ENCODE peak calls at places on chromosomes 13 and 19, in nine cellular contexts. One of them, this sample, is unnamed.

GRCh38 chr13:24680921-24681585 is 845 bp downstream of the ATP12A start:
- DNase-seq in nucleus accumbens: no peak
- DNase-seq in CD14-positive monocyte: no peak
- DNase-seq in osteocyte: no peak
- DNase-seq in immature natural killer cell: no peak
- DNase-seq in RPMI7951: no peak
- DNase-seq in A172: no peak
- DNase-seq in activated naive CD8-positive, alpha-beta T cell treated with anti-CD3 and anti-CD28 coated beads for 36 hours: no peak
- DNase-seq in T-helper 2 cell: no peak
- DNase-seq in this sample: no peak

GRCh38 chr19:3366761-3367571 is 583 bp downstream of the NFIC start:
- DNase-seq in CD14-positive monocyte: no peak
- DNase-seq in A172: peak; percentile 46
- DNase-seq in activated naive CD8-positive, alpha-beta T cell treated with anti-CD3 and anti-CD28 coated beads for 36 hours: peak; percentile 29
- DNase-seq in nucleus accumbens: peak; percentile 31
- DNase-seq in osteocyte: no peak
- DNase-seq in T-helper 2 cell: no peak
- DNase-seq in immature natural killer cell: no peak
- DNase-seq in RPMI7951: peak; percentile 29
- DNase-seq in this sample: no peak

GRCh38 chr19:46492841-46493235 is 2.8 kb downstream of the PNMA8B start:
- DNase-seq in nucleus accumbens: no peak
- DNase-seq in osteocyte: no peak
- DNase-seq in CD14-positive monocyte: no peak
- DNase-seq in A172: no peak
- DNase-seq in T-helper 2 cell: no peak
- DNase-seq in RPMI7951: no peak
- DNase-seq in activated naive CD8-positive, alpha-beta T cell treated with anti-CD3 and anti-CD28 coated beads for 36 hours: no peak
- DNase-seq in immature natural killer cell: no peak
- DNase-seq in this sample: no peak

GRCh38 chr19:55720214-55720746 is 17.9 kb downstream of the NLRP9 start:
- DNase-seq in T-helper 2 cell: no peak
- DNase-seq in immature natural killer cell: no peak
- DNase-seq in A172: no peak
- DNase-seq in activated naive CD8-positive, alpha-beta T cell treated with anti-CD3 and anti-CD28 coated beads for 36 hours: no peak
- DNase-seq in osteocyte: no peak
- DNase-seq in CD14-positive monocyte: no peak
- DNase-seq in nucleus accumbens: no peak
- DNase-seq in RPMI7951: no peak
- DNase-seq in this sample: no peak

GRCh38 chr13:24459234-24459633 is 53.3 kb downstream of the PARP4 start:
- DNase-seq in immature natural killer cell: no peak
- DNase-seq in CD14-positive monocyte: no peak
- DNase-seq in RPMI7951: peak; percentile 11
- DNase-seq in osteocyte: no peak
- DNase-seq in nucleus accumbens: no peak
- DNase-seq in activated naive CD8-positive, alpha-beta T cell treated with anti-CD3 and anti-CD28 coated beads for 36 hours: peak; percentile 10
- DNase-seq in A172: no peak
- DNase-seq in T-helper 2 cell: no peak
- DNase-seq in this sample: no peak

GRCh38 chr13:58097831-58098230 is 466.3 kb downstream of the PCDH17 start:
- DNase-seq in T-helper 2 cell: no peak
- DNase-seq in nucleus accumbens: no peak
- DNase-seq in CD14-positive monocyte: no peak
- DNase-seq in activated naive CD8-positive, alpha-beta T cell treated with anti-CD3 and anti-CD28 coated beads for 36 hours: no peak
- DNase-seq in RPMI7951: no peak
- DNase-seq in A172: peak; percentile 5
- DNase-seq in immature natural killer cell: no peak
- DNase-seq in osteocyte: no peak
- DNase-seq in this sample: no peak

GRCh38 chr13:20815469-20815868 is 41.7 kb upstream of the EEF1AKMT1 start:
- DNase-seq in CD14-positive monocyte: no peak
- DNase-seq in A172: peak; percentile 5
- DNase-seq in immature natural killer cell: no peak
- DNase-seq in RPMI7951: no peak
- DNase-seq in activated naive CD8-positive, alpha-beta T cell treated with anti-CD3 and anti-CD28 coated beads for 36 hours: no peak
- DNase-seq in T-helper 2 cell: no peak
- DNase-seq in osteocyte: no peak
- DNase-seq in nucleus accumbens: no peak
- DNase-seq in this sample: no peak

GRCh38 chr13:38759390-38759789 is 72.5 kb downstream of the FREM2 start:
- DNase-seq in nucleus accumbens: no peak
- DNase-seq in activated naive CD8-positive, alpha-beta T cell treated with anti-CD3 and anti-CD28 coated beads for 36 hours: no peak
- DNase-seq in immature natural killer cell: no peak
- DNase-seq in T-helper 2 cell: no peak
- DNase-seq in A172: no peak
- DNase-seq in CD14-positive monocyte: no peak
- DNase-seq in osteocyte: no peak
- DNase-seq in RPMI7951: no peak
- DNase-seq in this sample: no peak

GRCh38 chr13:26017196-26017921 is 34.5 kb downstream of the SHISA2 start:
- DNase-seq in A172: no peak
- DNase-seq in CD14-positive monocyte: no peak
- DNase-seq in osteocyte: no peak
- DNase-seq in T-helper 2 cell: no peak
- DNase-seq in immature natural killer cell: no peak
- DNase-seq in nucleus accumbens: peak; percentile 43
- DNase-seq in activated naive CD8-positive, alpha-beta T cell treated with anti-CD3 and anti-CD28 coated beads for 36 hours: peak; percentile 15
- DNase-seq in RPMI7951: no peak
- DNase-seq in this sample: peak; percentile 39

GRCh38 chr13:21139374-21139773 is 37.0 kb downstream of the SKA3 start:
- DNase-seq in activated naive CD8-positive, alpha-beta T cell treated with anti-CD3 and anti-CD28 coated beads for 36 hours: no peak
- DNase-seq in nucleus accumbens: no peak
- DNase-seq in T-helper 2 cell: no peak
- DNase-seq in immature natural killer cell: no peak
- DNase-seq in osteocyte: peak; percentile 36
- DNase-seq in A172: no peak
- DNase-seq in RPMI7951: no peak
- DNase-seq in CD14-positive monocyte: no peak
- DNase-seq in this sample: no peak

GRCh38 chr13:31742102-31742695 is 2.9 kb downstream of the RXFP2 start:
- DNase-seq in CD14-positive monocyte: peak; percentile 55
- DNase-seq in T-helper 2 cell: peak; percentile 30
- DNase-seq in activated naive CD8-positive, alpha-beta T cell treated with anti-CD3 and anti-CD28 coated beads for 36 hours: peak; percentile 41
- DNase-seq in RPMI7951: peak; percentile 74
- DNase-seq in immature natural killer cell: peak; percentile 57
- DNase-seq in A172: peak; percentile 55
- DNase-seq in osteocyte: no peak
- DNase-seq in nucleus accumbens: peak; percentile 47
- DNase-seq in this sample: peak; percentile 23

GRCh38 chr13:30908416-30908980 is 2.4 kb downstream of the MEDAG start:
- DNase-seq in osteocyte: no peak
- DNase-seq in RPMI7951: peak; percentile 84
- DNase-seq in nucleus accumbens: no peak
- DNase-seq in A172: no peak
- DNase-seq in activated naive CD8-positive, alpha-beta T cell treated with anti-CD3 and anti-CD28 coated beads for 36 hours: no peak
- DNase-seq in CD14-positive monocyte: no peak
- DNase-seq in immature natural killer cell: no peak
- DNase-seq in T-helper 2 cell: no peak
- DNase-seq in this sample: no peak

GRCh38 chr19:10173527-10173926 is 21.2 kb downstream of the DNMT1 start:
- DNase-seq in A172: peak; percentile 56
- DNase-seq in CD14-positive monocyte: no peak
- DNase-seq in osteocyte: no peak
- DNase-seq in activated naive CD8-positive, alpha-beta T cell treated with anti-CD3 and anti-CD28 coated beads for 36 hours: no peak
- DNase-seq in nucleus accumbens: no peak
- DNase-seq in T-helper 2 cell: no peak
- DNase-seq in immature natural killer cell: no peak
- DNase-seq in RPMI7951: peak; percentile 29
- DNase-seq in this sample: no peak

GRCh38 chr13:48819376-48819775 is 156.3 kb upstream of the FNDC3A start:
- DNase-seq in osteocyte: no peak
- DNase-seq in activated naive CD8-positive, alpha-beta T cell treated with anti-CD3 and anti-CD28 coated beads for 36 hours: no peak
- DNase-seq in CD14-positive monocyte: no peak
- DNase-seq in immature natural killer cell: no peak
- DNase-seq in A172: no peak
- DNase-seq in RPMI7951: no peak
- DNase-seq in nucleus accumbens: no peak
- DNase-seq in T-helper 2 cell: no peak
- DNase-seq in this sample: no peak

GRCh38 chr13:48533207-48533499 is 273 bp upstream of the RCBTB2 start:
- DNase-seq in A172: no peak
- DNase-seq in nucleus accumbens: peak; percentile 48
- DNase-seq in activated naive CD8-positive, alpha-beta T cell treated with anti-CD3 and anti-CD28 coated beads for 36 hours: no peak
- DNase-seq in RPMI7951: no peak
- DNase-seq in immature natural killer cell: no peak
- DNase-seq in T-helper 2 cell: no peak
- DNase-seq in osteocyte: no peak
- DNase-seq in CD14-positive monocyte: no peak
- DNase-seq in this sample: no peak

GRCh38 chr13:22175815-22176214 is 504.9 kb downstream of the FGF9 start:
- DNase-seq in activated naive CD8-positive, alpha-beta T cell treated with anti-CD3 and anti-CD28 coated beads for 36 hours: no peak
- DNase-seq in RPMI7951: no peak
- DNase-seq in T-helper 2 cell: no peak
- DNase-seq in A172: no peak
- DNase-seq in CD14-positive monocyte: no peak
- DNase-seq in nucleus accumbens: no peak
- DNase-seq in osteocyte: no peak
- DNase-seq in immature natural killer cell: no peak
- DNase-seq in this sample: no peak

GRCh38 chr19:10044390-10044789 is 31.1 kb downstream of the RDH8 start:
- DNase-seq in immature natural killer cell: no peak
- DNase-seq in A172: no peak
- DNase-seq in RPMI7951: no peak
- DNase-seq in osteocyte: no peak
- DNase-seq in T-helper 2 cell: no peak
- DNase-seq in activated naive CD8-positive, alpha-beta T cell treated with anti-CD3 and anti-CD28 coated beads for 36 hours: no peak
- DNase-seq in nucleus accumbens: no peak
- DNase-seq in CD14-positive monocyte: no peak
- DNase-seq in this sample: no peak

GRCh38 chr13:113734826-113735125 is 24.2 kb upstream of the TMEM255B start:
- DNase-seq in CD14-positive monocyte: no peak
- DNase-seq in activated naive CD8-positive, alpha-beta T cell treated with anti-CD3 and anti-CD28 coated beads for 36 hours: no peak
- DNase-seq in nucleus accumbens: no peak
- DNase-seq in T-helper 2 cell: no peak
- DNase-seq in osteocyte: no peak
- DNase-seq in A172: no peak
- DNase-seq in RPMI7951: no peak
- DNase-seq in immature natural killer cell: no peak
- DNase-seq in this sample: no peak

GRCh38 chr19:18763674-18764590 is 27.2 kb downstream of the COMP start:
- DNase-seq in osteocyte: no peak
- DNase-seq in CD14-positive monocyte: no peak
- DNase-seq in immature natural killer cell: no peak
- DNase-seq in activated naive CD8-positive, alpha-beta T cell treated with anti-CD3 and anti-CD28 coated beads for 36 hours: no peak
- DNase-seq in A172: peak; percentile 85
- DNase-seq in nucleus accumbens: no peak
- DNase-seq in T-helper 2 cell: no peak
- DNase-seq in RPMI7951: peak; percentile 99
- DNase-seq in this sample: no peak

GRCh38 chr19:7348587-7349230 is at the start of gene ARHGEF18:
- DNase-seq in osteocyte: no peak
- DNase-seq in activated naive CD8-positive, alpha-beta T cell treated with anti-CD3 and anti-CD28 coated beads for 36 hours: peak; percentile 48
- DNase-seq in A172: no peak
- DNase-seq in CD14-positive monocyte: peak; percentile 79
- DNase-seq in nucleus accumbens: no peak
- DNase-seq in immature natural killer cell: peak; percentile 28
- DNase-seq in RPMI7951: no peak
- DNase-seq in T-helper 2 cell: no peak
- DNase-seq in this sample: peak; percentile 38

GRCh38 chr19:5803752-5804515 is 933 bp upstream of the NRTN start:
- DNase-seq in osteocyte: peak; percentile 96
- DNase-seq in A172: peak; percentile 73
- DNase-seq in T-helper 2 cell: peak; percentile 89
- DNase-seq in CD14-positive monocyte: peak; percentile 81
- DNase-seq in immature natural killer cell: peak; percentile 88
- DNase-seq in RPMI7951: peak; percentile 76
- DNase-seq in nucleus accumbens: peak; percentile 26
- DNase-seq in activated naive CD8-positive, alpha-beta T cell treated with anti-CD3 and anti-CD28 coated beads for 36 hours: peak; percentile 99
- DNase-seq in this sample: peak; percentile 92

GRCh38 chr13:21637296-21637695 is 33.3 kb upstream of the MICU2 start:
- DNase-seq in RPMI7951: peak; percentile 91
- DNase-seq in immature natural killer cell: no peak
- DNase-seq in osteocyte: no peak
- DNase-seq in activated naive CD8-positive, alpha-beta T cell treated with anti-CD3 and anti-CD28 coated beads for 36 hours: peak; percentile 22
- DNase-seq in CD14-positive monocyte: peak; percentile 61
- DNase-seq in T-helper 2 cell: no peak
- DNase-seq in nucleus accumbens: no peak
- DNase-seq in A172: peak; percentile 92
- DNase-seq in this sample: no peak

GRCh38 chr19:325937-326565 is 18.5 kb downstream of the MIER2 start:
- DNase-seq in T-helper 2 cell: no peak
- DNase-seq in RPMI7951: no peak
- DNase-seq in osteocyte: no peak
- DNase-seq in CD14-positive monocyte: no peak
- DNase-seq in A172: no peak
- DNase-seq in nucleus accumbens: no peak
- DNase-seq in immature natural killer cell: no peak
- DNase-seq in activated naive CD8-positive, alpha-beta T cell treated with anti-CD3 and anti-CD28 coated beads for 36 hours: no peak
- DNase-seq in this sample: no peak

GRCh38 chr13:88840085-88840484 is 1168.9 kb downstream of the SLITRK5 start:
- DNase-seq in RPMI7951: no peak
- DNase-seq in nucleus accumbens: no peak
- DNase-seq in T-helper 2 cell: no peak
- DNase-seq in osteocyte: no peak
- DNase-seq in A172: no peak
- DNase-seq in immature natural killer cell: no peak
- DNase-seq in CD14-positive monocyte: no peak
- DNase-seq in activated naive CD8-positive, alpha-beta T cell treated with anti-CD3 and anti-CD28 coated beads for 36 hours: no peak
- DNase-seq in this sample: no peak

GRCh38 chr13:81639984-81640582 is 1299.2 kb upstream of the SPRY2 start:
- DNase-seq in T-helper 2 cell: no peak
- DNase-seq in osteocyte: no peak
- DNase-seq in activated naive CD8-positive, alpha-beta T cell treated with anti-CD3 and anti-CD28 coated beads for 36 hours: no peak
- DNase-seq in nucleus accumbens: no peak
- DNase-seq in RPMI7951: no peak
- DNase-seq in immature natural killer cell: no peak
- DNase-seq in CD14-positive monocyte: no peak
- DNase-seq in A172: peak; percentile 13
- DNase-seq in this sample: no peak

GRCh38 chr19:8988204-8988603 is 22.0 kb downstream of the MUC16 start:
- DNase-seq in nucleus accumbens: no peak
- DNase-seq in RPMI7951: no peak
- DNase-seq in immature natural killer cell: peak; percentile 13
- DNase-seq in A172: no peak
- DNase-seq in T-helper 2 cell: no peak
- DNase-seq in activated naive CD8-positive, alpha-beta T cell treated with anti-CD3 and anti-CD28 coated beads for 36 hours: peak; percentile 5
- DNase-seq in osteocyte: no peak
- DNase-seq in CD14-positive monocyte: no peak
- DNase-seq in this sample: no peak

GRCh38 chr19:52689804-52690394 is 44.9 kb downstream of the ZNF611 start:
- DNase-seq in nucleus accumbens: peak; percentile 32
- DNase-seq in RPMI7951: no peak
- DNase-seq in A172: no peak
- DNase-seq in T-helper 2 cell: peak; percentile 1
- DNase-seq in CD14-positive monocyte: peak; percentile 52
- DNase-seq in immature natural killer cell: peak; percentile 29
- DNase-seq in osteocyte: peak; percentile 85
- DNase-seq in activated naive CD8-positive, alpha-beta T cell treated with anti-CD3 and anti-CD28 coated beads for 36 hours: peak; percentile 41
- DNase-seq in this sample: no peak

GRCh38 chr19:43610493-43610892 is 1.4 kb upstream of the SRRM5 start:
- DNase-seq in activated naive CD8-positive, alpha-beta T cell treated with anti-CD3 and anti-CD28 coated beads for 36 hours: no peak
- DNase-seq in CD14-positive monocyte: no peak
- DNase-seq in A172: peak; percentile 83
- DNase-seq in nucleus accumbens: no peak
- DNase-seq in immature natural killer cell: no peak
- DNase-seq in RPMI7951: no peak
- DNase-seq in T-helper 2 cell: no peak
- DNase-seq in osteocyte: no peak
- DNase-seq in this sample: no peak

GRCh38 chr13:36965767-36966166 is 33.4 kb downstream of the ALG5 start:
- DNase-seq in CD14-positive monocyte: no peak
- DNase-seq in T-helper 2 cell: no peak
- DNase-seq in RPMI7951: peak; percentile 48
- DNase-seq in A172: peak; percentile 62
- DNase-seq in nucleus accumbens: no peak
- DNase-seq in osteocyte: no peak
- DNase-seq in immature natural killer cell: no peak
- DNase-seq in activated naive CD8-positive, alpha-beta T cell treated with anti-CD3 and anti-CD28 coated beads for 36 hours: no peak
- DNase-seq in this sample: no peak

GRCh38 chr13:114071441-114071840 is 61.0 kb downstream of the RASA3 start:
- DNase-seq in immature natural killer cell: no peak
- DNase-seq in nucleus accumbens: no peak
- DNase-seq in CD14-positive monocyte: no peak
- DNase-seq in RPMI7951: peak; percentile 15
- DNase-seq in T-helper 2 cell: no peak
- DNase-seq in A172: no peak
- DNase-seq in osteocyte: no peak
- DNase-seq in activated naive CD8-positive, alpha-beta T cell treated with anti-CD3 and anti-CD28 coated beads for 36 hours: no peak
- DNase-seq in this sample: no peak

GRCh38 chr19:35797663-35798062 is 15.0 kb downstream of the PRODH2 start:
- DNase-seq in A172: no peak
- DNase-seq in activated naive CD8-positive, alpha-beta T cell treated with anti-CD3 and anti-CD28 coated beads for 36 hours: no peak
- DNase-seq in RPMI7951: no peak
- DNase-seq in osteocyte: no peak
- DNase-seq in nucleus accumbens: no peak
- DNase-seq in T-helper 2 cell: no peak
- DNase-seq in immature natural killer cell: no peak
- DNase-seq in CD14-positive monocyte: no peak
- DNase-seq in this sample: no peak

This sample was measured in stimulated activated naive CD4-positive, alpha-beta T cell.